ENCODE peak calls at places on chromosome 19, in five cellular contexts. U is naive thymus-derived CD8-positive, alpha-beta T cell; C is heart right ventricle; H is Calu3; L is IMR-90. P is an unnamed sample.

GRCh38 chr19:34317311-34317927 is 47.6 kb upstream of the GPI start:
- DNase-seq in U (no peak), C (peak; percentile 33), H (no peak), L (no peak), P (peak; percentile 38)

GRCh38 chr19:13824703-13825102 is 29.5 kb downstream of the ZSWIM4 start:
- DNase-seq in U (no peak), C (no peak), H (no peak), L (no peak), P (no peak)

GRCh38 chr19:34504273-34504808 is 22.8 kb downstream of the WTIP start:
- DNase-seq in U (no peak), C (no peak), H (no peak), L (no peak), P (peak; percentile 11)

GRCh38 chr19:30115947-30116346 is 173.9 kb downstream of the URI1 start:
- DNase-seq in U (no peak), C (no peak), H (no peak), L (no peak), P (no peak)

GRCh38 chr19:34428549-34429285 is 536 bp downstream of the UBA2 start:
- DNase-seq in U (no peak), C (peak; percentile 25), H (peak; percentile 5), L (peak; percentile 17), P (peak; percentile 44)

GRCh38 chr19:51246153-51246552 is 4.7 kb upstream of the SIGLECL1 start:
- DNase-seq in U (no peak), C (no peak), H (peak; percentile 57), L (peak; percentile 1), P (no peak)

GRCh38 chr19:50147462-50148423 is 15.3 kb downstream of the IZUMO2 start:
- DNase-seq in U (peak; percentile 70), C (peak; percentile 91), H (peak; percentile 91), L (peak; percentile 92), P (peak; percentile 96)

GRCh38 chr19:55553217-55554182 is 8.2 kb upstream of the SBK3 start:
- DNase-seq in U (no peak), C (no peak), H (peak; percentile 27), L (no peak), P (no peak)

GRCh38 chr19:48644839-48645651 is 942 bp downstream of the CA11 start:
- DNase-seq in U (peak; percentile 55), C (peak; percentile 85), H (peak; percentile 72), L (peak; percentile 65), P (peak; percentile 92)

GRCh38 chr19:34269968-34270621 is 15.7 kb downstream of the GARRE1 start:
- DNase-seq in U (peak; percentile 41), C (peak; percentile 79), H (peak; percentile 45), L (peak; percentile 66), P (no peak)